ENCODE peak calls at places on chromosomes 5 and 9, in seven cellular contexts. M, S, T, K, G, I and O are unnamed samples. For H3K36me3, the result is how much of the 10 kb centered on the place peaks cover.

GRCh38 chr9:87343816-87344438 is 153.7 kb upstream of the DAPK1 start:
- DNase-seq in I (no peak), S (peak), T (no peak), K (no peak), M (peak), G (no peak), O (no peak)

GRCh38 chr9:27542519-27542918 is 12.9 kb upstream of the MOB3B start:
- DNase-seq in T (no peak), S (peak), G (no peak), M (no peak), I (no peak), K (no peak), O (no peak)

GRCh38 chr5:45639038-45639437 is 57.1 kb downstream of the HCN1 start:
- DNase-seq in S (no peak), T (no peak), G (no peak), K (no peak), I (no peak), M (peak), O (no peak)

GRCh38 chr5:173287086-173287485 is 41.1 kb downstream of the STC2 start:
- DNase-seq in K (no peak), S (no peak), T (no peak), G (no peak), M (no peak), I (no peak), O (no peak)

GRCh38 chr5:116002116-116002906 is 30.0 kb upstream of the ARL14EPL start:
- DNase-seq in K (no peak), G (no peak), M (peak), S (no peak), I (no peak), T (no peak), O (no peak)

GRCh38 chr5:120517607-120518252 is 53.6 kb downstream of the PRR16 start:
- DNase-seq in K (no peak), T (no peak), G (no peak), S (no peak), M (peak), I (no peak), O (no peak)

GRCh38 chr9:85228111-85228855 is 513.5 kb downstream of the AGTPBP1 start:
- DNase-seq in T (no peak), M (no peak), S (peak), I (no peak), G (no peak), K (no peak), O (no peak)

GRCh38 chr5:120446068-120446492 is 18.0 kb upstream of the PRR16 start:
- DNase-seq in G (no peak), M (peak), T (peak), K (no peak), I (no peak), S (peak), O (no peak)

GRCh38 chr5:113068559-113068958 is 92.0 kb downstream of the DCP2 start:
- DNase-seq in I (no peak), G (no peak), T (no peak), K (no peak), M (no peak), S (peak), O (no peak)

GRCh38 chr9:113343732-113344231 is 3.7 kb upstream of the WDR31 start:
- DNase-seq in K (no peak), M (peak), S (peak), I (peak), G (no peak), T (peak), O (peak)

GRCh38 chr5:102241809-102242421 is 54.2 kb downstream of the SLCO4C1 start:
- DNase-seq in T (no peak), K (no peak), S (no peak), I (no peak), G (no peak), M (no peak), O (no peak)

GRCh38 chr5:149071756-149072155 is 8.9 kb upstream of the SH3TC2 start:
- DNase-seq in I (no peak), M (no peak), T (no peak), K (no peak), S (no peak), G (no peak), O (no peak)

GRCh38 chr9:115671911-115672310 is 481.7 kb upstream of the PAPPA start:
- DNase-seq in I (no peak), K (no peak), T (no peak), G (no peak), M (no peak), S (peak), O (no peak)

DNA sequence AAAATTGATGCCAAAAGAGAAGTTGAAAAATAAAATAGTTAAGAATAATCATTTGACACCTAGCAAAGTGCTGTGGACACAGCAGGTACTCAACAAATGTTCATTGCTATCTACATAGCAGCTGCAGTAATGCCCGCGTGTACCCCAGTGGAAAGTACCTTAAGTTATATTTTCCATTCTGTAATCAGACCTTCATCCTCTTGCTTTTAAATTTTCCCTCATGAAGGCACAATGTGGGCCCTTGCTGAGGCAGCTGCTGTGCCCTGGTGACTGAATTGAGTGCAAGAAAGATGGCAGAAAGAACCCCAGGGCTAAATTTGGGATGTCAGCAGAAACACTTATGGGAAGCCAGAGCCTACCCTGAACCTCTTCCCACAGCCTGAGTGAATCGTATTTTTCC is 65.9 kb downstream of the CYFIP2 start:
- DNase-seq in S (no peak), T (no peak), M (no peak), I (no peak), K (no peak), G (no peak), O (no peak)
- H3K36me3 ChIP-seq in S (under half), T (under half), M (under half), I (under half), K (under half), G (under half), O (under half)

DNA sequence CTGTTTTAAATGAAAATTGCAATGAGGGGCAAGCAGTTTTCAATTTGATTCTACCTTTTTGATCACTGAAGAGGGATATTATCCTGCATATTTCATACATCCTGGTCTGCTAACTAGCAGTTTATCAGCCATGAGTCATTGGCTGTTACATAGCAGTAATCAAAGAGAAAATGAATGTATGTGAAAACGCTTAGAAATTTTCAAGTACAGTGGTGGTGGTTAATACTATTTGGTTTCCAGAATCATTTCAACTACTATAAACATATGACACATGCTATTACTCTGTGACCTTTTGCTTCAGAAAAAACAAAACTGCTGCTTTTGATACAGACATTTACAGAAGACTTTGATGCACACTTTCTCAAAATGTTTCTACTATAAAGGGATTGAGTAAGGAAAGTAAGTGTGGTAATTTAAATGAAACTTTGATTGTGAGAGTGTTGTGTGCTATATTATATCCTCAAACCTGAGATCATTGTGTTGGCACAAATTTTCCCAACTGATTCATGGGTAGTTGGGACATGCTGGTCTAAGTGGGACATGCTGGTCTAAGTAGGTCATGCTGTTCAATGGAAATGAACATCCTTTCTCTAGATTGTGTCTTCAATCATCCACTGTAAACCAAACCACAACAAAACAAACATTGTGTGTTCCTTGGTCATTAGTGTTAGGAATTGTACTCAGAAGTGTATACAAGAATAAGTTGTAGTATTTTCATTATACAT is 5.1 kb downstream of the RNF14 start:
- DNase-seq in S (peak), K (no peak), M (peak), G (no peak), T (no peak), I (no peak), O (no peak)
- H3K36me3 ChIP-seq in S (under half), K (under half), M (under half), G (under half), T (under half), I (under half), O (half or more)

GRCh38 chr9:37034320-37034937 is 361 bp upstream of the PAX5 start:
- DNase-seq in I (no peak), T (no peak), M (peak), S (peak), G (peak), K (peak), O (no peak)
- H3K36me3 ChIP-seq in I (under half), T (under half), M (under half), S (under half), G (under half), K (under half), O (under half)

GRCh38 chr9:33032865-33033264 is 7.8 kb downstream of the DNAJA1 start:
- DNase-seq in T (no peak), I (no peak), M (no peak), K (no peak), G (no peak), S (no peak), O (no peak)
- H3K36me3 ChIP-seq in T (under half), I (half or more), M (half or more), K (half or more), G (under half), S (under half), O (half or more)

GRCh38 chr5:141558150-141558549 is 60.6 kb downstream of the DIAPH1 start:
- DNase-seq in G (no peak), T (no peak), S (peak), K (no peak), M (peak), I (no peak), O (no peak)

GRCh38 chr5:141560141-141560540 is 58.7 kb downstream of the DIAPH1 start:
- DNase-seq in K (no peak), T (peak), I (no peak), M (peak), G (no peak), S (peak), O (no peak)

GRCh38 chr5:141557681-141558136 is 61.1 kb downstream of the DIAPH1 start:
- DNase-seq in K (peak), G (peak), M (peak), T (peak), S (peak), I (peak), O (peak)

GRCh38 chr5:141559481-141559880 is 59.3 kb downstream of the DIAPH1 start:
- DNase-seq in T (no peak), K (no peak), G (no peak), S (peak), M (peak), I (no peak), O (no peak)

DNA sequence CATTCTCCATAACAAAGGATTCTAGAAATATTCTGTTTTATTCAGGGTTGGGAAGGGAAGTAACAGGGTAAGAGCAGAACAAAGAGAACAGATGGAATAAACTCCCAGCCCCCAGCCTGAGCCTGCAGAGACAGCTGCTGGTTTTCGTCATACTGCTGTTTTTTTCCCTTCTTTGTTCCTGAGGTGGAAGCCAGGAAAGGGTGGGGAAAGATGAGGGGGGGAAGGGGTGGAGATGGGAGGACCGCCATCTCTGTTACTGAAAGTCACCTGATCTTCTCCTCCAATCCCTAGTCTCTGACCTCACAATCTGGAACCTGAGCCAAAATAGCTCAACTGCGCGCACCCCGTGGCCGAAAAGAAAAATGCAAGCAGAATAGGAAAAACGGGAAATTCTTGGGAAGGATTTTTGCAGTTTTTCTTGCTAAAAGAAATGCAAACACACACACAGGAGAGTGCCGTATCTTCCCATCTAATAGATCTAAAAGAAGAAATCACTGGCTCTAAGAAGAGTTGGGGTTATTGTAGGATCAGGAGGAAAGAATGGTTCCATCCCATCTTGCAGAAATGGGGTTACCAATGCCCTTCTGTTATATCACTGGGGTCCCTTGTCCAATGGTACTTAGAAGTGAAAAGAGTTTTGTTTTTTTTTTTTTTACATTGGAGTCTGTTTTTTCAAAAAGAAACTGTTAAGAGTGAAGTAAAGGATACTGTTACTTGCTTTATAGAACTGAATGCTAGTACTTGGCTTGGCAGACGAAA is 57.9 kb downstream of the DIAPH1 start:
- DNase-seq in S (peak), T (peak), I (peak), G (no peak), K (no peak), M (peak), O (peak)
- H3K36me3 ChIP-seq in S (under half), T (under half), I (under half), G (under half), K (under half), M (under half), O (under half)

DNA sequence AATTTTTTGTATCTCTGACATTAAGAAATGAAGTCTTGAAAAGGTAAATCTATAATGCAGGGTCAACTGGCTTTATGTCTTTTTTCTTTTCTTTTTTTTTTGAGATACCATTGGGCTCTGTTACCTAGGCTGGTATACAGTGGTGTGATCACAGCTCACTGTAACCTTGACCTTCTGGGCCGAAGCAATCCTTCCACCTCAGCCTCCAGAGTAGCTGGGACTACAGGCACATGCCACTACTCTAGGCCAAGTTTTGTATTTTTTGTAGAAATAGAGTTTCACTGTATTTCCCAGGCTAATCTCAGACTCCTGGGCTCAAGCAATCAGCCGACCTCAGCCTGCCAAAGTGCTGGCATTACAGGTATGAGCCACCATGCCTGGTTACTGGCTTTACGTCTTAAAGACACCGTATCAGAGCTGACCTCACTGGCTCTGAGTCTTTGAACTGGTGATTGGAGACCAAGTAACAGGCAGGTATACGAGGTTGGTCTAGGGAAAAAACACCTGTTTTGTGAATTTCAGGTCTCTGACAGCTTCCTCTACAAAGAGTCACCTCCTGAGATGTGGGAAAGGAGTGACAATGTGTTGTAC is 70.4 kb upstream of the GPBP1 start:
- DNase-seq in M (no peak), I (no peak), T (no peak), S (no peak), K (no peak), G (no peak), O (no peak)
- H3K36me3 ChIP-seq in M (under half), I (under half), T (under half), S (under half), K (under half), G (under half), O (under half)

GRCh38 chr5:36611520-36612274 is 5.3 kb downstream of the SLC1A3 start:
- DNase-seq in S (peak), K (no peak), T (no peak), I (peak), M (no peak), G (no peak), O (no peak)
- H3K36me3 ChIP-seq in S (under half), K (under half), T (under half), I (under half), M (under half), G (under half), O (under half)